ENCODE peak calls at places on chromosomes 13 and 19, in eight cellular contexts. A is fibroblast of mammary gland; E is CD8-positive, alpha-beta T cell; F is lower lobe of right lung; S is PC-3; U is left ventricle myocardium inferior; R is thyroid gland; V is mammary epithelial cell. H is an unnamed sample.

GRCh38 chr13:40777166-40777956 is 6.4 kb upstream of the MRPS31 start:
- DNase-seq in V (peak), F (no peak), E (peak), U (no peak), R (peak), S (peak), A (peak), H (peak)

GRCh38 chr13:44816701-44817684 is 172.3 kb downstream of the NUFIP1 start:
- DNase-seq in F (no peak), A (peak), S (peak), U (no peak), R (no peak), E (no peak), V (peak), H (peak)

GRCh38 chr13:81609335-81609734 is 1268.4 kb upstream of the SPRY2 start:
- DNase-seq in A (no peak), S (no peak), U (no peak), F (no peak), R (no peak), E (no peak), V (no peak), H (no peak)

GRCh38 chr19:38394488-38394887 is 6.0 kb downstream of the SPRED3 start:
- DNase-seq in V (no peak), A (peak), S (no peak), R (no peak), U (no peak), F (no peak), E (peak), H (peak)

GRCh38 chr13:58883405-58883804 is 1251.9 kb downstream of the PCDH17 start:
- DNase-seq in E (no peak), V (no peak), F (no peak), R (no peak), A (no peak), S (no peak), U (no peak), H (no peak)

GRCh38 chr19:17235618-17236413 is 9.8 kb downstream of the OCEL1 start:
- DNase-seq in F (peak), R (peak), S (no peak), U (peak), V (peak), A (peak), E (peak), H (peak)

GRCh38 chr19:11963566-11964355 is 1.1 kb upstream of the ZNF763 start:
- DNase-seq in F (peak), E (peak), V (peak), A (peak), R (peak), S (peak), U (peak), H (peak)

GRCh38 chr19:423691-424466 is 14.9 kb upstream of the C2CD4C start:
- DNase-seq in A (no peak), U (no peak), V (no peak), S (no peak), E (no peak), R (no peak), F (no peak), H (no peak)

GRCh38 chr13:110644892-110645521 is 29.7 kb downstream of the NAXD start:
- DNase-seq in R (peak), E (peak), A (peak), S (peak), U (peak), F (peak), V (peak), H (peak)

GRCh38 chr19:19403373-19403901 is 2.0 kb upstream of the GATAD2A start:
- DNase-seq in R (no peak), F (no peak), A (peak), E (no peak), S (peak), U (no peak), V (peak), H (peak)

GRCh38 chr19:38650180-38650775 is 2.8 kb downstream of the ACTN4 start:
- DNase-seq in A (no peak), F (no peak), S (no peak), E (no peak), U (no peak), R (no peak), V (no peak), H (peak)

GRCh38 chr13:43185206-43185605 is 161.8 kb downstream of the DNAJC15 start:
- DNase-seq in A (no peak), F (no peak), R (peak), E (no peak), S (no peak), V (no peak), U (no peak), H (no peak)

GRCh38 chr13:35780613-35781012 is 304.1 kb upstream of the MAB21L1 start:
- DNase-seq in V (no peak), E (no peak), A (no peak), F (no peak), S (no peak), U (no peak), R (no peak), H (no peak)

GRCh38 chr13:46053162-46054012 is 841 bp upstream of the ZC3H13 start:
- DNase-seq in R (no peak), S (no peak), E (no peak), U (no peak), V (no peak), A (no peak), F (no peak), H (no peak)

GRCh38 chr19:31152906-31153305 is 196.3 kb downstream of the TSHZ3 start:
- DNase-seq in R (no peak), E (no peak), U (no peak), V (peak), F (no peak), A (peak), S (no peak), H (peak)

GRCh38 chr19:46616631-46617322 is 8.1 kb downstream of the PTGIR start:
- DNase-seq in U (peak), S (peak), E (no peak), V (peak), R (peak), F (no peak), A (peak), H (peak)

GRCh38 chr19:35030257-35031071 is at the start of gene SCN1B:
- DNase-seq in F (no peak), R (peak), S (peak), U (peak), V (peak), A (peak), E (peak), H (peak)
- TF ChIP-seq CTCF in F (no peak), R (no peak), S (no peak), U (no peak), V (no peak), A (no peak), E (no peak), H (no peak)

GRCh38 chr13:33347866-33348265 is 62.3 kb upstream of the STARD13 start:
- DNase-seq in U (no peak), V (no peak), E (no peak), R (peak), A (no peak), S (no peak), F (no peak), H (no peak)

GRCh38 chr13:33345842-33346241 is 60.3 kb upstream of the STARD13 start:
- DNase-seq in U (no peak), A (peak), R (no peak), E (no peak), V (no peak), S (no peak), F (no peak), H (no peak)

GRCh38 chr13:33349996-33350826 is 64.7 kb upstream of the STARD13 start:
- DNase-seq in V (no peak), F (peak), R (peak), A (peak), U (peak), E (no peak), S (peak), H (peak)

GRCh38 chr13:33349314-33349995 is 63.9 kb upstream of the STARD13 start:
- DNase-seq in A (peak), S (peak), F (no peak), V (no peak), U (peak), E (no peak), R (peak), H (no peak)

DNA sequence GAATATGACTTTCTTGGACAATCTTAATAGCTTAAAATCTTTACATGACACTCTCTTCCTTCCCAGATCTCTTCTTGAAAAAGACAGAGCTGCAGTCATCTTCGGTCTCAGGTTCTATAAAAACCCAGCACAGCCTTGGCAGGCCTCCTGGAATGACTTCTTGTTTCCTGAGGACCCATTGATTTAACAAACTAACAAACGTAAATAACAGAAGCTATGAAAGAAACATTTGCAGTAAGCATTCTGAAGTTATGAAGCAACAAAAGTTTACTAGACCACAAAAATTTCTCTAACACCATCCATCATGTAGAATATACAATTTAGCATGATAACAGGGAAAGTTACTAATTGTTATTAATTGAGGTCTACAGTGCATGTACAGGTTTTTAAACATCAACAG is 62.8 kb upstream of the STARD13 start:
- DNase-seq in E (no peak), A (peak), S (peak), F (no peak), R (peak), V (no peak), U (no peak), H (no peak)
- H3K4me3 ChIP-seq in E (no peak), A (no peak), S (peak), F (no peak), R (no peak), V (no peak), U (peak), H (no peak)

GRCh38 chr19:42116308-42117075 is 15.8 kb downstream of the POU2F2 start:
- DNase-seq in V (no peak), S (no peak), R (no peak), A (no peak), F (no peak), E (no peak), U (no peak), H (no peak)
- TF ChIP-seq CTCF in V (peak), S (no peak), R (no peak), A (peak), F (no peak), E (no peak), U (no peak), H (no peak)

DNA sequence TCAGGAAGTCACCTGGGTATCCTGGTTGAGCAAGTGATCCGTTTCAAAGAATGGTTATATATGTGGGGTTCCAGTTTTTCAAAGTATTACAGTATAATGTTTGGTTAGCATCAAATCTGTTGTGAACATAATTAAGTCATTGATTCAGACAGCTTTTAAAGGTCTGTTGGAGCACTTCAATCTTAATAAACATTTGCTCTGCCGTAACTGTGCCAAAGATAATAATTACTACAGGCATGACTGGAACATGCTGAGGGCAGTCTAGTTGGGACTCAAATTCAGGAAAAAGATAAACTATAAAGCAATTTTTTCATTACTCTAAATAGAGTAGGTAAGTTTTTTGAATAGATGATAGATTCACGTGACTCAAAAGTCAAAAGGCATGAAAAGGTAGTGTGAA is 23.3 kb downstream of the HNRNPM start:
- DNase-seq in V (no peak), E (no peak), U (no peak), F (no peak), R (no peak), S (no peak), A (no peak), H (no peak)
- H3K4me3 ChIP-seq in V (no peak), E (no peak), U (no peak), F (no peak), R (no peak), S (no peak), A (no peak), H (no peak)

GRCh38 chr13:76637651-76638111 is 248.5 kb downstream of the KCTD12 start:
- DNase-seq in R (no peak), U (no peak), V (no peak), S (no peak), F (no peak), A (peak), E (no peak), H (no peak)

GRCh38 chr13:76638160-76638559 is 248.0 kb downstream of the KCTD12 start:
- DNase-seq in V (no peak), A (peak), F (no peak), S (no peak), U (no peak), E (no peak), R (no peak), H (no peak)

GRCh38 chr13:76634431-76635191 is 251.6 kb downstream of the KCTD12 start:
- DNase-seq in A (no peak), V (no peak), S (no peak), E (no peak), F (no peak), R (no peak), U (no peak), H (no peak)

GRCh38 chr13:76636881-76637280 is 249.3 kb downstream of the KCTD12 start:
- DNase-seq in E (no peak), F (no peak), U (no peak), A (no peak), V (no peak), R (no peak), S (no peak), H (no peak)

DNA sequence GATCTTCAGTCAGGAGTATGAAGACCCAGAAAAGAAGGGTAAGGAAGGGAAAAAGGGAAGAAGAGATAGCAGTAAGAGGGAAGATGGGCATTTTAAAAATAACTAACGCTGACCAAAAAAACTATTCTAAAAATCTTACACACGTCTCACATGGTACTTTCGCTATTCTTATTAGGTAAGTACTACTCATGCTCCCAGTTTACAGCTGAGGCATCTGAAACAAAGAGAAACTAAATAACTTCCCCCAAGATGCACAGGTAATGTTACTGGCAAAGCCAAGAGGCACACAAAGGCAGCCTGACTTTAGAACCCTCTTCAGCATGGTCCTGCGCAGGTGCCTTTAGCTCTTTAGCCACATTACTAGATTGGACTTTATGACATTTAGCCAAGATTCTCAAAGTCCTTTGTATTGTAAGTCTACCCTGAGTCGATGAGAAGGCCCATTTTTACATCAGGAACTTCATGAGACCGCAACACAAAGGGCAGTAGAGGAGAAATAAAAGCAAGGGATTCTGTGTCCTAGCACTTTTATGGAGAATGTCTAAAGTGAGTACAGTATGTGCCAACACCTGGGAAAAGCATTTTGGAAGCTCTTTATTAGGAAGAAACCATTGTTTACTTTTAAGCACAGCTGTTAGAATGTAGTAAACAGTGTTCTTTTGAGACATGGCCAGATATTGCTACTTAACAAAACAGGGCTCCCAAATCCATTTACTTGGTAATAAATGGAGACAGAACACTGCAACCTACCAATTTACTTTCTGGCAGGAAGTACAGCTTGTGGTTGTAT is 250.8 kb downstream of the KCTD12 start:
- DNase-seq in R (no peak), F (no peak), S (no peak), V (no peak), A (no peak), E (no peak), U (no peak), H (no peak)
- TF ChIP-seq CTCF in R (no peak), F (no peak), S (no peak), V (no peak), A (no peak), E (no peak), U (no peak), H (no peak)

GRCh38 chr19:56839665-56840451 is 668 bp downstream of the PEG3 start:
- DNase-seq in E (no peak), A (peak), U (peak), F (peak), S (peak), V (no peak), R (peak), H (peak)
- H3K4me3 ChIP-seq in E (no peak), A (peak), U (peak), F (peak), S (peak), V (no peak), R (no peak), H (no peak)

GRCh38 chr19:5398693-5399057 is 56.5 kb upstream of the ZNRF4 start:
- DNase-seq in R (no peak), V (no peak), U (no peak), A (no peak), F (no peak), E (no peak), S (no peak), H (no peak)
- TF ChIP-seq CTCF in R (no peak), V (no peak), U (no peak), A (no peak), F (no peak), E (no peak), S (no peak), H (no peak)

H was measured in epithelial cell of esophagus.